ENCODE peak calls at places on chromosomes 3 and 15, in eight cellular contexts. B is HT-29; G is stimulated activated CD8-positive, alpha-beta memory T cell treated with anti-CD3 and anti-CD28 coated beads, Interleukin-15, amount 100 ng/mL, for 4 hours; Y is skeletal muscle cell; Q is ACHN; E is B cell; U is activated CD8-positive, alpha-beta T cell treated with anti-CD3 and anti-CD28 coated beads for 36 hours; X is stimulated activated CD4-positive, alpha-beta T cell treated with anti-CD3 and anti-CD28 coated beads, Interleukin-12 subunit alpha, Interleukin-12 subunit beta, amount 100 ng/mL, for 48 hours. V is an unnamed sample.

GRCh38 chr15:23467110-23467600 is 20.1 kb upstream of the GOLGA6L2 start:
- DNase-seq in U (no peak), X (no peak), Q (peak; percentile 53), Y (no peak), B (peak; percentile 59), G (no peak), E (no peak), V (no peak)

GRCh38 chr15:41558400-41559238 is at the start of gene TYRO3:
- DNase-seq in G (peak; percentile 49), Q (peak; percentile 50), B (peak; percentile 36), Y (no peak), U (peak; percentile 79), X (peak; percentile 68), E (peak; percentile 92), V (peak; percentile 46)

GRCh38 chr3:131772278-131772893 is 262.4 kb downstream of the CPNE4 start:
- DNase-seq in X (no peak), Y (no peak), B (no peak), G (no peak), Q (no peak), U (no peak), E (no peak), V (no peak)

GRCh38 chr3:37945803-37946530 is 44.6 kb upstream of the VILL start:
- DNase-seq in E (no peak), B (peak; percentile 73), X (no peak), U (no peak), Q (peak; percentile 15), G (no peak), Y (no peak), V (peak; percentile 40)

GRCh38 chr15:61185759-61186158 is 43.3 kb downstream of the RORA start:
- DNase-seq in U (no peak), E (no peak), G (no peak), B (no peak), Y (no peak), X (no peak), Q (no peak), V (no peak)

GRCh38 chr15:83776986-83777385 is 123.1 kb downstream of the ADAMTSL3 start:
- DNase-seq in G (no peak), X (no peak), B (no peak), U (no peak), E (no peak), Q (no peak), Y (no peak), V (no peak)

GRCh38 chr3:11349466-11349865 is 77.3 kb downstream of the ATG7 start:
- DNase-seq in G (no peak), Q (no peak), E (no peak), U (no peak), Y (no peak), X (no peak), B (no peak), V (no peak)

GRCh38 chr3:113660901-113661300 is 35.5 kb downstream of the USF3 start:
- DNase-seq in X (no peak), Q (no peak), G (no peak), E (peak; percentile 18), U (no peak), Y (peak; percentile 26), B (no peak), V (no peak)

GRCh38 chr3:69767571-69767970 is 28.3 kb downstream of the MITF start:
- DNase-seq in X (no peak), G (no peak), E (no peak), U (no peak), B (no peak), Q (no peak), Y (no peak), V (peak; percentile 38)

GRCh38 chr3:112781611-112782010 is 65.1 kb downstream of the CD200R1L start:
- DNase-seq in X (no peak), Y (no peak), Q (no peak), B (no peak), E (no peak), G (no peak), U (no peak), V (no peak)

GRCh38 chr15:51312754-51313390 is 25.5 kb downstream of the CYP19A1 start:
- DNase-seq in E (no peak), X (no peak), G (no peak), U (no peak), Y (no peak), B (no peak), Q (no peak), V (no peak)

GRCh38 chr3:192902481-192903023 is 15.1 kb downstream of the MB21D2 start:
- DNase-seq in Q (no peak), X (no peak), B (peak; percentile 16), U (no peak), E (no peak), Y (no peak), G (no peak), V (peak; percentile 49)

GRCh38 chr15:75030424-75030823 is 7.0 kb downstream of the PPCDC start:
- DNase-seq in Q (no peak), Y (no peak), U (no peak), E (no peak), B (no peak), G (no peak), X (no peak), V (no peak)

GRCh38 chr3:143751643-143752178 is 96.6 kb downstream of the SLC9A9 start:
- DNase-seq in U (peak; percentile 43), B (no peak), Q (no peak), E (peak; percentile 45), G (no peak), Y (no peak), X (no peak), V (no peak)

GRCh38 chr3:111690242-111690641 is 95.1 kb upstream of the ZBED2 start:
- DNase-seq in E (no peak), G (no peak), Q (peak; percentile 82), U (peak; percentile 55), B (no peak), X (no peak), Y (no peak), V (no peak)

GRCh38 chr15:60528530-60528929 is 49.6 kb upstream of the ICE2 start:
- DNase-seq in B (no peak), Y (no peak), E (no peak), U (no peak), Q (no peak), G (no peak), X (no peak), V (no peak)

GRCh38 chr15:68806220-68807105 is 14.2 kb downstream of the ANP32A start:
- DNase-seq in B (no peak), G (no peak), X (no peak), Y (no peak), U (no peak), Q (no peak), E (no peak), V (peak; percentile 37)

GRCh38 chr3:50205719-50206276 is 727 bp downstream of the SLC38A3 start:
- DNase-seq in G (no peak), Q (no peak), B (no peak), U (peak; percentile 61), Y (no peak), E (peak; percentile 75), X (peak; percentile 21), V (no peak)

GRCh38 chr15:85430406-85431204 is 50.2 kb downstream of the AKAP13 start:
- DNase-seq in X (no peak), B (no peak), G (no peak), E (no peak), Y (no peak), U (peak; percentile 37), Q (no peak), V (no peak)

GRCh38 chr3:178754852-178755510 is 218.7 kb downstream of the KCNMB2 start:
- DNase-seq in Q (no peak), Y (no peak), X (no peak), B (no peak), U (no peak), E (no peak), G (no peak), V (no peak)

GRCh38 chr3:35524851-35525250 is 114.5 kb upstream of the ARPP21 start:
- DNase-seq in E (no peak), Y (no peak), Q (peak; percentile 61), B (no peak), U (no peak), G (no peak), X (no peak), V (no peak)

GRCh38 chr3:171055336-171056178 is 29.0 kb upstream of the SLC2A2 start:
- DNase-seq in U (no peak), G (no peak), E (no peak), Y (no peak), X (no peak), Q (peak; percentile 43), B (peak; percentile 51), V (no peak)

GRCh38 chr3:143237036-143237688 is 117.6 kb downstream of the CHST2 start:
- DNase-seq in G (no peak), Y (no peak), U (peak; percentile 5), B (no peak), Q (no peak), E (no peak), X (no peak), V (no peak)

GRCh38 chr3:138336454-138336853 is 6.8 kb upstream of the NME9 start:
- DNase-seq in E (no peak), G (no peak), X (no peak), Y (no peak), B (no peak), U (no peak), Q (no peak), V (no peak)

GRCh38 chr3:119716998-119717397 is 14.2 kb downstream of the CFAP91 start:
- DNase-seq in B (no peak), G (no peak), E (no peak), Y (no peak), Q (no peak), U (no peak), X (no peak), V (peak; percentile 77)

GRCh38 chr3:107372506-107372905 is 4.7 kb upstream of the CCDC54 start:
- DNase-seq in G (no peak), E (no peak), X (no peak), Q (no peak), B (no peak), Y (no peak), U (no peak), V (no peak)

GRCh38 chr3:37519236-37519635 is 342.4 kb upstream of the CTDSPL start:
- DNase-seq in G (no peak), Q (no peak), U (no peak), X (no peak), B (no peak), E (no peak), Y (no peak), V (no peak)

V was measured in mucosa of gallbladder.